ENCODE peak calls at places on chromosome 15, in five cellular contexts. L, F, N, Q and K are unnamed samples.

GRCh38 chr15:81852826-81853225 is 193.0 kb downstream of the MEX3B start:
- DNase-seq in L (no peak), F (no peak), N (no peak), Q (no peak), K (peak)

GRCh38 chr15:34610388-34610787 is 26.9 kb upstream of the GOLGA8B start:
- DNase-seq in L (peak), F (no peak), N (peak), Q (peak), K (peak)

GRCh38 chr15:98358971-98359370 is 289.4 kb upstream of the IGF1R start:
- DNase-seq in L (no peak), F (no peak), N (no peak), Q (no peak), K (no peak)

GRCh38 chr15:89171136-89172072 is 50.0 kb downstream of the RLBP1 start:
- DNase-seq in L (peak), F (peak), N (peak), Q (peak), K (peak)

GRCh38 chr15:31264534-31265089 is 62.0 kb upstream of the KLF13 start:
- DNase-seq in L (no peak), F (no peak), N (no peak), Q (no peak), K (no peak)

GRCh38 chr15:51119120-51119519 is 24.4 kb upstream of the TNFAIP8L3 start:
- DNase-seq in L (peak), F (no peak), N (no peak), Q (no peak), K (no peak)

GRCh38 chr15:101537681-101538080 is 48.2 kb upstream of the PCSK6 start:
- DNase-seq in L (no peak), F (no peak), N (peak), Q (no peak), K (no peak)

GRCh38 chr15:100911086-100911485 is 8.1 kb upstream of the LRRK1 start:
- DNase-seq in L (no peak), F (no peak), N (no peak), Q (no peak), K (no peak)

GRCh38 chr15:35448294-35448693 is 97.7 kb downstream of the DPH6 start:
- DNase-seq in L (no peak), F (no peak), N (no peak), Q (no peak), K (peak)

GRCh38 chr15:55993804-55994539 is 560 bp upstream of the NEDD4 start:
- DNase-seq in L (peak), F (no peak), N (peak), Q (peak), K (peak)

GRCh38 chr15:43144512-43144911 is 11.1 kb downstream of the TMEM62 start:
- DNase-seq in L (no peak), F (no peak), N (no peak), Q (no peak), K (no peak)

GRCh38 chr15:61584410-61584809 is 355.3 kb upstream of the RORA start:
- DNase-seq in L (no peak), F (no peak), N (no peak), Q (peak), K (no peak)

GRCh38 chr15:52785672-52786406 is 4.3 kb downstream of the ONECUT1 start:
- DNase-seq in L (peak), F (no peak), N (no peak), Q (no peak), K (no peak)

GRCh38 chr15:56919708-56920637 is 1.5 kb downstream of the TCF12 start:
- DNase-seq in L (peak), F (no peak), N (peak), Q (peak), K (peak)

GRCh38 chr15:58475573-58476524 is 44.1 kb downstream of the LIPC start:
- DNase-seq in L (no peak), F (no peak), N (peak), Q (peak), K (peak)
- H3K18ac ChIP-seq in L (no peak), F (no peak), N (peak), Q (no peak), K (peak)

GRCh38 chr15:82855286-82856092 is 46.1 kb downstream of the WHAMM start:
- DNase-seq in L (no peak), F (no peak), N (no peak), Q (no peak), K (no peak)

GRCh38 chr15:82851981-82852511 is 42.6 kb downstream of the WHAMM start:
- DNase-seq in L (no peak), F (no peak), N (no peak), Q (no peak), K (peak)

GRCh38 chr15:82856397-82857170 is 47.2 kb downstream of the WHAMM start:
- DNase-seq in L (no peak), F (no peak), N (no peak), Q (no peak), K (no peak)

GRCh38 chr15:82852906-82853635 is 43.6 kb downstream of the WHAMM start:
- DNase-seq in L (no peak), F (no peak), N (no peak), Q (no peak), K (no peak)

DNA sequence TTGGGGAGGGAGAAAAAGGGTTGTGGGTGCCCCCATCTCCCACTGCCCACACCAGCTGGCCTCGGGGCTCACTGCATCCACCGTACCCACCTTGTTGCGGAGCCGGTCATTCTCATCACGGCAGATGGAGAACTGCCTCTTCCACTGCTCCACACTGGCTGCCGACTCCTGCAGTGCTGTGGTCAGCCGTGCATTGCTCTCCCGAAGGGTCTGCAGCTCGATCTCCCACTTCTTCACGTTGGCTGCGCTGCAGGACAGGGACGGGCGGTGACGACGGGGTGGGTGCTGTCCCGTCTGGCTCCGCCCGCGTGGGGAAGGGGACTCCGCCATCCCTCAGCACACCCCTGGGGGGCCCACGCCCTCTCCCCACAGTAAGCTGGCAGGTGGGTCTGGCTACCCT is 45.1 kb downstream of the WHAMM start:
- DNase-seq in L (no peak), F (no peak), N (no peak), Q (no peak), K (no peak)
- H3K18ac ChIP-seq in L (no peak), F (no peak), N (no peak), Q (no peak), K (no peak)

DNA sequence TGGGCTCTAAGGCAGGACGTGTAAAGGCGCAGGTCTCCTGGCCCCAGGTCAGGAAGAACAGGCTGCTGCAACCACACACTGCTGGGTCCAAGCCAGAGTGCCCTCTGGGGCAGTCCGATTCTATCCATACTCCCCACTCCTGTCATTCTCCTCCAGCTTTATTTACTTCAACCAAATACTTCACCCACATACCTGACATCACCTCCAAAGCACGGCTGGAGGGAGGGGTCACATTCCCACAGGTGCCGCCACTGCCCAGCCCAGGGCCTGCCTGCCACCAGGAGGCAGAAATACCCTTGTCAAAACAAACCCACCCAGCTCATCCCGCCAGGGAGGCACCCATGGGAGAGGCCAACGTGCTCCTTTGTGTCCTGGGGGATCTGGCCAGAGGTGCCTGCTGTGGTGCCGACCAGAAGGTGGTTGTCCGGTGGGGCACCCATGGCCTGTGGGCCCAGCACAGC is 100.4 kb downstream of the DAPK2 start:
- DNase-seq in L (peak), F (no peak), N (no peak), Q (no peak), K (no peak)
- H3K18ac ChIP-seq in L (no peak), F (no peak), N (no peak), Q (no peak), K (no peak)

GRCh38 chr15:66808181-66808824 is 106.3 kb downstream of the SMAD6 start:
- DNase-seq in L (no peak), F (no peak), N (no peak), Q (no peak), K (no peak)
- H3K18ac ChIP-seq in L (no peak), F (no peak), N (peak), Q (no peak), K (no peak)

DNA sequence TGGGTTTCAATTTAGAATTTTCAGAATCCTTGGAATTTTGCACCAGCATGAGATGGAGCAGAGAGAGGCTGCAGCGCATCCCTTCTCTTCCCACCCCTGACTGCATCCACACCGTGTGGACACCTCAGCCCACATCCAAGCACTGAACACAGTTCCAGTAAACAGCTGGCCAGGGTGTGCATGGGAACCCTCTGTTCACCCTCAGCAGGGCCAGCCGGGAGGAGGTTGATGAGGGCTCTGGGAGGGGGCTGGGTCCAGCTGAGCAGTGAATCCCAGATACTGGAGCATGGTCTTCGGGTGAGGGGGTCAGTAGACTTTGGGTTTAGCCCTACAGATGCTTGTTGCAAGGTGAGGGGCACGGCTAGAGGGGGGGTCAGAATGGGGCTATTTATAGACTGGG is 85.8 kb downstream of the RPLP1 start:
- DNase-seq in L (no peak), F (no peak), N (no peak), Q (no peak), K (no peak)
- H3K18ac ChIP-seq in L (no peak), F (no peak), N (no peak), Q (no peak), K (no peak)

GRCh38 chr15:83474578-83474977 is 27.4 kb downstream of the SH3GL3 start:
- DNase-seq in L (no peak), F (no peak), N (no peak), Q (no peak), K (no peak)
- H3K18ac ChIP-seq in L (no peak), F (no peak), N (no peak), Q (peak), K (no peak)

GRCh38 chr15:40345867-40346578 is 4.8 kb upstream of the PHGR1 start:
- DNase-seq in L (no peak), F (no peak), N (no peak), Q (no peak), K (no peak)

GRCh38 chr15:40348471-40348864 is 2.4 kb upstream of the PHGR1 start:
- DNase-seq in L (no peak), F (no peak), N (no peak), Q (no peak), K (no peak)

GRCh38 chr15:40346579-40347558 is 4.0 kb upstream of the PHGR1 start:
- DNase-seq in L (no peak), F (no peak), N (no peak), Q (no peak), K (no peak)

GRCh38 chr15:40347559-40348470 is 3.0 kb upstream of the PHGR1 start:
- DNase-seq in L (no peak), F (no peak), N (no peak), Q (peak), K (no peak)

DNA sequence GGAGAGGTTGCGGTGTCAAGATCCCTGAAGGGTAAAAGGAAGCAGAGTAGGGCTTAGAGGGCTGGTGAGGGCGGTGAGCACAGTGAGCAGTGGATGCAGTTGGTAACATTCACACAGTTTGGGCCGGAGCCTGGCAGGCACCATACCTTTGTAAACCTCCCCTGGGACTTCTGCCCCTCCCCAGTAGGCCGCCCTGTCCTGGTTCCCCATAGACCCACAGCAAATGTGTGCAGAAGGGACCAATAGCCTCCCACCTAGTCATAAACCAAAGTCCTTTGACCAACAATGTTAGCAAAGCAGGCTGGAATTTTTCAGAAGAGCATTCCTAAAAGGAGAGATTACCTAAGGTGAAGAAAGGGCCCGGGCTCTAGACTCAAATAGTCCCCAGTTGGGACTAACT is 1.7 kb upstream of the PHGR1 start:
- DNase-seq in L (no peak), F (no peak), N (no peak), Q (no peak), K (no peak)
- H3K18ac ChIP-seq in L (no peak), F (no peak), N (no peak), Q (no peak), K (no peak)